ENCODE peak calls at places on chromosomes 7 and 10, in ten cellular contexts. B, A, E, J, D, M, V, N, G and K are unnamed samples.

GRCh38 chr7:44408596-44408995 is 81.9 kb downstream of the NUDCD3 start:
- DNase-seq in G (no peak), N (no peak), A (peak; percentile 18), M (no peak), D (no peak), B (no peak), E (peak; percentile 78), J (no peak), V (no peak), K (peak; percentile 13)

GRCh38 chr7:12929416-12930140 is 242.1 kb downstream of the ARL4A start:
- DNase-seq in A (no peak), V (no peak), E (peak; percentile 8), B (peak; percentile 20), G (no peak), M (no peak), D (no peak), J (no peak), N (no peak), K (no peak)

GRCh38 chr10:86178401-86179142 is 188.0 kb downstream of the GRID1 start:
- DNase-seq in J (no peak), G (no peak), A (no peak), V (no peak), M (peak; percentile 83), D (no peak), N (peak; percentile 42), B (no peak), E (peak; percentile 87), K (peak; percentile 23)

GRCh38 chr10:30062090-30062489 is 2.7 kb upstream of the JCAD start:
- DNase-seq in M (no peak), N (no peak), A (peak; percentile 94), V (no peak), E (no peak), J (no peak), B (peak; percentile 92), D (no peak), G (no peak), K (no peak)

GRCh38 chr10:113494736-113495135 is 58.1 kb upstream of the HABP2 start:
- DNase-seq in A (no peak), M (no peak), G (no peak), D (no peak), B (no peak), E (peak; percentile 21), V (no peak), N (no peak), J (no peak), K (no peak)

GRCh38 chr7:100763556-100764140 is 30.3 kb downstream of the ZAN start:
- DNase-seq in A (no peak), D (no peak), E (no peak), N (peak; percentile 10), B (no peak), M (no peak), J (no peak), V (peak; percentile 41), G (no peak), K (no peak)

GRCh38 chr10:89032141-89032814 is 41.7 kb downstream of the FAS start:
- DNase-seq in N (no peak), A (peak; percentile 86), V (peak; percentile 95), B (peak; percentile 81), E (peak; percentile 55), J (peak; percentile 39), D (peak; percentile 77), M (no peak), G (peak; percentile 46), K (peak; percentile 59)

GRCh38 chr7:91569702-91570457 is 305.6 kb downstream of the FZD1 start:
- DNase-seq in J (no peak), E (peak; percentile 13), B (peak; percentile 60), D (peak; percentile 5), V (no peak), N (no peak), M (no peak), G (no peak), A (peak; percentile 65), K (no peak)

GRCh38 chr7:2680792-2681490 is 7.1 kb upstream of the AMZ1 start:
- DNase-seq in A (peak; percentile 45), J (peak; percentile 40), N (peak; percentile 85), E (peak; percentile 93), V (peak; percentile 46), D (peak; percentile 79), M (peak; percentile 95), G (peak; percentile 83), B (peak; percentile 20), K (peak; percentile 72)

GRCh38 chr10:93991596-93992284 is 2.0 kb upstream of the PLCE1 start:
- DNase-seq in N (no peak), J (no peak), B (peak; percentile 82), E (peak; percentile 49), M (no peak), V (peak; percentile 53), G (peak; percentile 55), D (peak; percentile 79), A (peak; percentile 86), K (peak; percentile 40)

GRCh38 chr10:86440874-86441838 is 74.6 kb upstream of the GRID1 start:
- DNase-seq in B (peak; percentile 88), E (no peak), V (peak; percentile 70), G (no peak), J (no peak), A (peak; percentile 92), D (peak; percentile 28), M (no peak), N (no peak), K (no peak)

GRCh38 chr7:87218941-87219544 is 489 bp downstream of the TMEM243 start:
- DNase-seq in V (peak; percentile 51), G (peak; percentile 47), A (peak; percentile 49), D (peak; percentile 57), J (peak; percentile 66), N (peak; percentile 39), M (no peak), B (peak; percentile 27), E (peak; percentile 77), K (peak; percentile 51)
- TF ChIP-seq CTCF in V (no peak), G (no peak), A (peak; percentile 27), D (no peak), J (peak; percentile 23), N (no peak), M (no peak), B (no peak), E (peak; percentile 13), K (no peak)

DNA sequence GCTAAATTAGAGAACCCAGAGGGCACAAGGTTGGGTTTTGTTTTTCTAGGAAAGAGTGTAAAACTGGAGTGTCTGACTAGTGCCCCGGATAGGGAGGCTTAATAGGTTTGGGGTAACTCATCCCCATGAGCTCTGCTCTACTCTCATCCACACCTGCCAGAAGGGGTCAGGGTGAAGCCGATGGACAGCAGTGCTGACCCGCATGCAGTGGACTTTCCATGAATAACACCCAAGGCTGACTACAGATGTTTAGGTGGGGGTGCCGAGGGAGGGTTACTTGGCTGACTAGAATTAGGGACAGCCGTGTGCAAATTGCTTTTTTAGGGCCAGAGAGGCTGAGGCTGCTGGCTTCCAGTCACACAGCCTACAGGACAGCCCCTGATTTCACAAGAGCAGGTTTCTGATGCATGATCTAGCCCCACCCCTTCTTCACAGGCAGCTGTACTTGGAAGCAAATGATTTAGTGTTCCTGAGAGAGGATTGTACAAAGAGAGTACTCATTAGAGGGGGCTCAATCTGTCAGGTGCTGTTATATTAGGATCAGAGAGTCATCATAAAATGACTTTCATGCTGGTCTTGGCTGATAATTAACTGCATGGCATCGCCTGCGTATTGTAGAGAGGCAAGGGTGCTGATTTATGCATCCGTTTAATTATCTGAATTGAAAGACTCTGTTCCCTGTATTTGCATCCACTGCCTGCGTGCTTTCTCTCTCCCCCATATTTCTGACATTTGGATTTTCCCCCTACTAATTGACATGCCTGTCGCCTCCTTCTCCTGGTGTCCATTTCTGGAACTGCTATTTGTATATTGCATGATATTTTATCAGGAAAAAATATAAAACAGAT is 9.5 kb downstream of the INHBA start:
- DNase-seq in V (no peak), G (no peak), M (no peak), A (no peak), N (no peak), B (no peak), E (no peak), D (no peak), J (no peak), K (peak; percentile 74)
- H3K4me1 ChIP-seq in V (peaks cover 29% of the 10 kb centered on the region), G (peaks cover 15% of the 10 kb centered on the region), M (peaks cover 1% of the 10 kb centered on the region), A (peaks cover 22% of the 10 kb centered on the region), N (no peaks in the 10 kb centered on the region), B (peaks cover 39% of the 10 kb centered on the region), E (peaks cover 53% of the 10 kb centered on the region), D (peaks cover 27% of the 10 kb centered on the region), J (peaks cover 4% of the 10 kb centered on the region), K (peaks cover 13% of the 10 kb centered on the region)

GRCh38 chr10:100737359-100738054 is 7.9 kb upstream of the PAX2 start:
- DNase-seq in V (no peak), D (no peak), J (no peak), A (no peak), M (peak; percentile 82), E (peak; percentile 93), N (no peak), G (no peak), B (no peak), K (no peak)

GRCh38 chr10:100736809-100737358 is 8.5 kb upstream of the PAX2 start:
- DNase-seq in J (no peak), D (no peak), A (no peak), B (no peak), E (peak; percentile 46), M (no peak), V (no peak), N (no peak), G (no peak), K (no peak)

GRCh38 chr10:100736144-100736808 is 9.1 kb upstream of the PAX2 start:
- DNase-seq in M (no peak), B (no peak), J (no peak), G (no peak), V (no peak), N (no peak), D (no peak), A (no peak), E (no peak), K (no peak)

GRCh38 chr10:100739516-100740368 is 5.6 kb upstream of the PAX2 start:
- DNase-seq in A (no peak), V (no peak), J (no peak), B (no peak), M (peak; percentile 77), G (no peak), D (no peak), E (peak; percentile 77), N (no peak), K (no peak)

GRCh38 chr10:100738055-100738827 is 7.1 kb upstream of the PAX2 start:
- DNase-seq in G (no peak), M (peak; percentile 64), D (no peak), E (peak; percentile 51), B (no peak), J (no peak), A (no peak), N (no peak), V (no peak), K (no peak)
- TF ChIP-seq EZH2 in G (no peak), M (no peak), D (no peak), E (peak; percentile 98), B (no peak), J (no peak), A (no peak), N (peak; percentile 26), V (peak; percentile 2), K (peak; percentile 76)

DNA sequence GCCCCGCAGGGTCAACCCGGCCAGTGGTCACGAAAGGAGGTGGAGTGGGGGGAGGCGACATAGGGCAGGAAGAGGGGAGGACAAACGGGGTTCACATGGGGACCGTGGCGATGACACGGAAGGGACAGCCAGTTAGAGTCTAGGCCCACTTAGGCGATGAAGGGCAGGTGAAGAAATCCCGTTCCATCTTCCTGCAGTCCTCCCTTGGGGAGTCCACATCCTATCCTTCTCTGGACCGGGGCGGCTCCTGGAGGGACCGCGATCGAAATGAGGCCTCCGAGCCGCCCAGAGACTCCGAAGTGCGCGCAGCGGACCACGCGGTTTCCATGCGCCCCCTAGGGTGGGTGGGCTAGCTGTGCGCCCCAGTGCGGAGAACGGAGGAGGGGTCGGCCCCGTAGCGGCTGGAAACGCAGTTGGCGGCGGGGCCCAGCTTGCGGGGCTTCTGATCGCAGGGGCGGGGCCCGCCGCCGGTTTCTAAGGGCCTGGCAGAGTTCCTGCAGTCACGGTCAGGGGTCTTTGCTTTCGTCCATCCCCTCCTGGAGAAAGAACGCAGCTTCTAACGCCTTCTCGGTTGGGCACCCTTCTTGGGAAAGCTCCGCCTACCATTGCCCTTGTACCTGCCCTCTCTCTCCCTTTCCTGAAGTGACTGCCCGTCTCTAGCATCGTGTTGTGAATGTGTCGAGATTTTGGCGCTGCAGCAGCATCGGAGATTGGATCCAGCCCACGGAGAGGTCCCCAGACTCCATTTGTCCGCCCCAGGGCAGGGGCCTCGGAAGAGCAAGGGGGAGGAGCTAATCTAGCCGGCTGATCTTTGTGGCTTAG is 17.9 kb upstream of the TMEM225B start:
- DNase-seq in J (peak; percentile 67), N (peak; percentile 36), V (no peak), E (peak; percentile 92), D (no peak), G (no peak), A (peak; percentile 40), B (peak; percentile 25), M (peak; percentile 89), K (peak; percentile 75)
- TF ChIP-seq CTCF in J (peak; percentile 52), N (no peak), V (no peak), E (peak; percentile 57), D (no peak), G (no peak), A (peak; percentile 38), B (peak; percentile 24), M (peak; percentile 64), K (peak; percentile 65)